ENCODE peak calls at places on chromosomes 2 and 18, in five cellular contexts. W is brain microvascular endothelial cell, A is ovary, U is thoracic aorta, X is stomach. M is an unnamed sample.

GRCh38 chr18:49878567-49878966 is 65.2 kb upstream of the ACAA2 start:
- DNase-seq in A (no peak), W (peak; percentile 61), U (no peak), X (no peak), M (no peak)

GRCh38 chr2:223314831-223315230 is 262.8 kb downstream of the KCNE4 start:
- DNase-seq in A (no peak), X (no peak), U (no peak), W (peak; percentile 20), M (no peak)

GRCh38 chr2:41932241-41933034 is 115.4 kb upstream of the PKDCC start:
- DNase-seq in U (no peak), W (peak; percentile 92), A (peak; percentile 94), X (peak; percentile 32), M (no peak)

GRCh38 chr2:177984739-177985138 is 87.8 kb downstream of the PDE11A start:
- DNase-seq in X (no peak), W (no peak), A (no peak), U (no peak), M (no peak)

GRCh38 chr2:33681333-33681732 is 82.2 kb upstream of the FAM98A start:
- DNase-seq in W (no peak), A (no peak), U (no peak), X (no peak), M (peak; percentile 13)

GRCh38 chr2:239377591-239377990 is 23.2 kb downstream of the HDAC4 start:
- DNase-seq in W (no peak), A (no peak), X (no peak), U (no peak), M (no peak)

GRCh38 chr2:202172439-202173191 is 65.8 kb downstream of the SUMO1 start:
- DNase-seq in A (peak; percentile 14), U (no peak), X (no peak), W (no peak), M (no peak)

GRCh38 chr2:118224144-118224887 is 136.0 kb downstream of the INSIG2 start:
- DNase-seq in W (no peak), A (no peak), X (no peak), U (no peak), M (peak; percentile 2)

GRCh38 chr2:226030369-226031077 is 631.0 kb downstream of the NYAP2 start:
- DNase-seq in X (no peak), U (no peak), A (no peak), W (no peak), M (no peak)

GRCh38 chr2:21289994-21290393 is 166.2 kb downstream of the TDRD15 start:
- DNase-seq in A (no peak), W (no peak), U (no peak), X (no peak), M (no peak)

GRCh38 chr2:89767581-89768435 is 1076.3 kb downstream of the RPIA start:
- DNase-seq in A (no peak), W (no peak), U (no peak), X (peak; percentile 26), M (no peak)

GRCh38 chr2:20153131-20153851 is 71.6 kb downstream of the SDC1 start:
- DNase-seq in U (no peak), X (no peak), W (no peak), A (no peak), M (peak; percentile 85)

GRCh38 chr18:39675358-39675757 is 2109.8 kb upstream of the CELF4 start:
- DNase-seq in W (peak; percentile 20), X (no peak), U (no peak), A (no peak), M (no peak)

GRCh38 chr2:40113997-40114396 is 334.9 kb upstream of the THUMPD2 start:
- DNase-seq in A (no peak), U (no peak), X (no peak), W (no peak), M (peak; percentile 32)

GRCh38 chr2:84891355-84892010 is 10.6 kb upstream of the TRABD2A start:
- DNase-seq in A (no peak), U (no peak), W (no peak), X (no peak), M (no peak)

GRCh38 chr18:46416706-46417638 is 240.0 kb downstream of the LOXHD1 start:
- DNase-seq in A (no peak), U (no peak), X (no peak), W (no peak), M (no peak)

GRCh38 chr2:207896525-207897295 is 127.0 kb upstream of the FZD5 start:
- DNase-seq in A (no peak), W (no peak), X (no peak), U (no peak), M (peak; percentile 15)

GRCh38 chr18:30486856-30487255 is 555.7 kb downstream of the DSC3 start:
- DNase-seq in W (no peak), X (no peak), A (no peak), U (no peak), M (no peak)

GRCh38 chr2:75310915-75311314 is 111.6 kb upstream of the TACR1 start:
- DNase-seq in X (no peak), W (no peak), U (no peak), A (no peak), M (no peak)

GRCh38 chr2:216015722-216016464 is 2.5 kb upstream of the MREG start:
- DNase-seq in W (no peak), X (no peak), U (no peak), A (no peak), M (no peak)

GRCh38 chr2:190759749-190760213 is 110.9 kb downstream of the NAB1 start:
- DNase-seq in A (no peak), X (no peak), W (peak; percentile 49), U (no peak), M (no peak)

GRCh38 chr18:43396266-43396665 is 119.0 kb upstream of the SYT4 start:
- DNase-seq in X (no peak), A (no peak), U (no peak), W (peak; percentile 10), M (no peak)

GRCh38 chr2:122754561-122754960 is 999.1 kb downstream of the TSN start:
- DNase-seq in U (no peak), X (no peak), W (no peak), A (no peak), M (no peak)

GRCh38 chr18:38940863-38941531 is 1375.4 kb upstream of the CELF4 start:
- DNase-seq in U (no peak), A (no peak), X (no peak), W (peak; percentile 90), M (peak; percentile 95)

GRCh38 chr2:72917138-72917874 is at the start of gene EMX1:
- DNase-seq in W (no peak), A (no peak), U (no peak), X (peak; percentile 83), M (peak; percentile 32)

GRCh38 chr2:164839914-164840457 is 1.6 kb downstream of the COBLL1 start:
- DNase-seq in A (no peak), W (peak; percentile 60), X (no peak), U (no peak), M (peak; percentile 64)

GRCh38 chr18:26052497-26052896 is 37.9 kb downstream of the SS18 start:
- DNase-seq in A (no peak), U (no peak), X (no peak), W (peak; percentile 5), M (no peak)

GRCh38 chr2:230872968-230873669 is 8.4 kb downstream of the ITM2C start:
- DNase-seq in W (no peak), A (no peak), U (no peak), X (peak; percentile 21), M (no peak)

DNA sequence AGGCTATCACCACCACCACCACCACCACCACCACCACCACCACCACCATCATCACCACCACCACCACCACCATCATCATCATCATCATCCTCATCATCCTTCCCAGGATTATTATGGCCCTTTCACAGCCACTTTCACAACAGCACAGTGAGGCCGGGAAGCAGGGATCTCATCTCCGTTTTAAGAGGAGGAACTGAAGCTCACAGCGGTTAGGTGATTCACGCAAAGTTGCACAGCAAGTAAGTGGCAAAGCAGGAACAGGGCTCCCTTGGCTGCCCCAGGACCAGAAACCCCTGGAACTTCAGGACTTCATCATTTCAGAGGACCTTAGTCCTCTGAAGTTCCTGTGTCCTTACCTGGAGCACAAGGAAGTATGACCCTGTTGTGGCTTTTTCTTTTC is 26.8 kb downstream of the MRPL35 start:
- DNase-seq in W (no peak), X (no peak), A (no peak), U (no peak), M (no peak)
- H3K27ac ChIP-seq in W (no peak overlapping the region), X (no peak overlapping the region), A (no peak overlapping the region), U (peak overlapping the region; percentile 94), M (no peak overlapping the region)

DNA sequence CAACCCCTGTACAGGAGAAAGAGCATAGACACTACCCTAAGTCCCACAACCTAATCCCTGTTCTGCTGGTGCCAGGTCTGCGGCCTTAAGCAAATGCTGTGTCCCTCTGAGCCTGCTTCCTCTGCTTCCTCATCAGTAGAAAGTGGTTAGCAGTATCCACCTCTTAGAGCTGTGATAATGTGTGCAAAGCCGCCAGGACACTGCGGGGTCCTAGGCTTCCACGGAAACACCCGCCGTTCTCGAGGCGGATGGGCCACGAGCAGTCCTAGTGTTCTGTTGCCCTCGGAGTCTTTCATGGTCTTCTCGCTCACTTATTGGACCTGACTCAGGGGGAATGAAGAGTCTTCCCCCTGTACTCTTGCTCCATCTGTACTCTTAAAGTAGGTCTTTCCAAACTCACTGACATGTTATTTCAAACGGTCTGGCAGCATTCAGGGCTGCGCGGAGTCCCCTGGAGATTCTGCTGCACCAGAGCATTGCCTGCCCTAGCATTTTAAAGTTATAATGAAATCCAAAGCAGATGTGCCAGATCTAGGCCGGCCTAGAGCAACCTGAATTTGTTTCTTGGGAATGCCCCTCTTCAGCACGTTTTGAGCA is 107.2 kb upstream of the ZNF236 start:
- DNase-seq in W (no peak), A (no peak), X (no peak), U (no peak), M (no peak)
- H3K27me3 ChIP-seq in W (no peaks in the 10 kb centered on the region), A (no peaks in the 10 kb centered on the region), X (no peaks in the 10 kb centered on the region), U (no peaks in the 10 kb centered on the region), M (no peaks in the 10 kb centered on the region)

GRCh38 chr2:32484907-32485306 is 128.1 kb downstream of the BIRC6 start:
- DNase-seq in W (peak; percentile 92), U (no peak), X (no peak), A (no peak), M (peak; percentile 37)
- H3K27ac ChIP-seq in W (peak overlapping the region; percentile 73), U (no peak overlapping the region), X (no peak overlapping the region), A (no peak overlapping the region), M (no peak overlapping the region)

GRCh38 chr2:109029444-109030193 is 40.6 kb upstream of the EDAR start:
- DNase-seq in A (no peak), U (no peak), X (no peak), W (no peak), M (no peak)
- H3K27me3 ChIP-seq in A (no peaks in the 10 kb centered on the region), U (no peaks in the 10 kb centered on the region), X (no peaks in the 10 kb centered on the region), W (no peaks in the 10 kb centered on the region), M (peaks cover 11% of the 10 kb centered on the region)

GRCh38 chr18:56615738-56616520 is 22.5 kb downstream of the TXNL1 start:
- DNase-seq in W (no peak), A (no peak), U (no peak), X (no peak), M (no peak)
- H3K27ac ChIP-seq in W (no peak overlapping the region), A (no peak overlapping the region), U (no peak overlapping the region), X (peak overlapping the region; percentile 23), M (no peak overlapping the region)

M was measured in trophoblast cell.